ENCODE peak calls at places on chromosome X, in seven cellular contexts. One of them, this sample, is unnamed.

GRCh38 chrX:34873500-34874225 is 68.9 kb upstream of the FAM47B start:
- DNase-seq in endothelial cell of umbilical vein: no peak
- DNase-seq in tibial nerve: no peak
- DNase-seq in cardiac muscle cell: peak; percentile 74
- DNase-seq in GM23338: no peak
- DNase-seq in mucosa of descending colon: no peak
- DNase-seq in IMR-90: peak; percentile 36
- DNase-seq in this sample: peak; percentile 39

GRCh38 chrX:133544105-133544504 is 128.8 kb upstream of the GPC4 start:
- DNase-seq in GM23338: peak; percentile 17
- DNase-seq in mucosa of descending colon: no peak
- DNase-seq in IMR-90: peak; percentile 7
- DNase-seq in endothelial cell of umbilical vein: no peak
- DNase-seq in cardiac muscle cell: peak; percentile 41
- DNase-seq in tibial nerve: no peak
- DNase-seq in this sample: peak; percentile 52

GRCh38 chrX:9604111-9604907 is 139.5 kb downstream of the TBL1X start:
- DNase-seq in endothelial cell of umbilical vein: no peak
- DNase-seq in IMR-90: no peak
- DNase-seq in GM23338: no peak
- DNase-seq in mucosa of descending colon: no peak
- DNase-seq in tibial nerve: peak; percentile 18
- DNase-seq in cardiac muscle cell: peak; percentile 43
- DNase-seq in this sample: peak; percentile 16

GRCh38 chrX:18887177-18887820 is 96.6 kb downstream of the PHKA2 start:
- DNase-seq in endothelial cell of umbilical vein: no peak
- DNase-seq in cardiac muscle cell: peak; percentile 13
- DNase-seq in mucosa of descending colon: peak; percentile 75
- DNase-seq in IMR-90: no peak
- DNase-seq in tibial nerve: no peak
- DNase-seq in GM23338: peak; percentile 21
- DNase-seq in this sample: no peak

GRCh38 chrX:131703646-131704045 is 159.8 kb downstream of the OR13H1 start:
- DNase-seq in IMR-90: no peak
- DNase-seq in mucosa of descending colon: no peak
- DNase-seq in GM23338: no peak
- DNase-seq in cardiac muscle cell: no peak
- DNase-seq in endothelial cell of umbilical vein: no peak
- DNase-seq in tibial nerve: no peak
- DNase-seq in this sample: no peak

GRCh38 chrX:17740137-17741122 is 3.1 kb downstream of the SCML1 start:
- DNase-seq in tibial nerve: no peak
- DNase-seq in mucosa of descending colon: no peak
- DNase-seq in GM23338: no peak
- DNase-seq in cardiac muscle cell: no peak
- DNase-seq in endothelial cell of umbilical vein: no peak
- DNase-seq in IMR-90: no peak
- DNase-seq in this sample: no peak

GRCh38 chrX:22520128-22520828 is 247.6 kb downstream of the CBLL2 start:
- DNase-seq in tibial nerve: no peak
- DNase-seq in mucosa of descending colon: no peak
- DNase-seq in endothelial cell of umbilical vein: peak; percentile 28
- DNase-seq in IMR-90: no peak
- DNase-seq in cardiac muscle cell: no peak
- DNase-seq in GM23338: no peak
- DNase-seq in this sample: no peak

GRCh38 chrX:121307441-121307840 is 260.0 kb downstream of the GLUD2 start:
- DNase-seq in GM23338: no peak
- DNase-seq in IMR-90: no peak
- DNase-seq in tibial nerve: no peak
- DNase-seq in endothelial cell of umbilical vein: no peak
- DNase-seq in cardiac muscle cell: peak; percentile 27
- DNase-seq in mucosa of descending colon: no peak
- DNase-seq in this sample: no peak

GRCh38 chrX:150037041-150037440 is 98.8 kb upstream of the EOLA2 start:
- DNase-seq in cardiac muscle cell: peak; percentile 8
- DNase-seq in mucosa of descending colon: no peak
- DNase-seq in endothelial cell of umbilical vein: peak; percentile 31
- DNase-seq in tibial nerve: no peak
- DNase-seq in GM23338: no peak
- DNase-seq in IMR-90: no peak
- DNase-seq in this sample: no peak

GRCh38 chrX:134622056-134622812 is 36.0 kb downstream of the PLAC1 start:
- DNase-seq in IMR-90: peak; percentile 89
- DNase-seq in mucosa of descending colon: no peak
- DNase-seq in tibial nerve: no peak
- DNase-seq in GM23338: peak; percentile 47
- DNase-seq in endothelial cell of umbilical vein: peak; percentile 92
- DNase-seq in cardiac muscle cell: peak; percentile 89
- DNase-seq in this sample: peak; percentile 65

GRCh38 chrX:38864165-38864564 is 62.9 kb downstream of the MID1IP1 start:
- DNase-seq in endothelial cell of umbilical vein: no peak
- DNase-seq in cardiac muscle cell: peak; percentile 68
- DNase-seq in mucosa of descending colon: no peak
- DNase-seq in tibial nerve: no peak
- DNase-seq in IMR-90: peak; percentile 20
- DNase-seq in GM23338: no peak
- DNase-seq in this sample: peak; percentile 39

GRCh38 chrX:49205443-49205842 is 5.5 kb upstream of the SYP start:
- DNase-seq in IMR-90: no peak
- DNase-seq in GM23338: no peak
- DNase-seq in tibial nerve: no peak
- DNase-seq in cardiac muscle cell: no peak
- DNase-seq in endothelial cell of umbilical vein: no peak
- DNase-seq in mucosa of descending colon: no peak
- DNase-seq in this sample: no peak

GRCh38 chrX:124325732-124326131 is 6.7 kb upstream of the TEX13D start:
- DNase-seq in mucosa of descending colon: no peak
- DNase-seq in tibial nerve: no peak
- DNase-seq in GM23338: no peak
- DNase-seq in IMR-90: no peak
- DNase-seq in cardiac muscle cell: no peak
- DNase-seq in endothelial cell of umbilical vein: no peak
- DNase-seq in this sample: no peak

GRCh38 chrX:134632386-134632785 is 25.9 kb downstream of the PLAC1 start:
- DNase-seq in GM23338: no peak
- DNase-seq in endothelial cell of umbilical vein: no peak
- DNase-seq in tibial nerve: no peak
- DNase-seq in cardiac muscle cell: no peak
- DNase-seq in mucosa of descending colon: no peak
- DNase-seq in IMR-90: no peak
- DNase-seq in this sample: no peak

GRCh38 chrX:24085133-24085532 is 30.4 kb downstream of the EIF2S3 start:
- DNase-seq in GM23338: no peak
- DNase-seq in endothelial cell of umbilical vein: no peak
- DNase-seq in IMR-90: no peak
- DNase-seq in mucosa of descending colon: no peak
- DNase-seq in cardiac muscle cell: no peak
- DNase-seq in tibial nerve: no peak
- DNase-seq in this sample: no peak
- H3K4me3 ChIP-seq in GM23338: no peak overlapping the region
- H3K4me3 ChIP-seq in endothelial cell of umbilical vein: no peak overlapping the region
- H3K4me3 ChIP-seq in IMR-90: no peak overlapping the region
- H3K4me3 ChIP-seq in mucosa of descending colon: no peak overlapping the region
- H3K4me3 ChIP-seq in cardiac muscle cell: no peak overlapping the region
- H3K4me3 ChIP-seq in tibial nerve: no peak overlapping the region
- H3K4me3 ChIP-seq in this sample: no peak overlapping the region

DNA sequence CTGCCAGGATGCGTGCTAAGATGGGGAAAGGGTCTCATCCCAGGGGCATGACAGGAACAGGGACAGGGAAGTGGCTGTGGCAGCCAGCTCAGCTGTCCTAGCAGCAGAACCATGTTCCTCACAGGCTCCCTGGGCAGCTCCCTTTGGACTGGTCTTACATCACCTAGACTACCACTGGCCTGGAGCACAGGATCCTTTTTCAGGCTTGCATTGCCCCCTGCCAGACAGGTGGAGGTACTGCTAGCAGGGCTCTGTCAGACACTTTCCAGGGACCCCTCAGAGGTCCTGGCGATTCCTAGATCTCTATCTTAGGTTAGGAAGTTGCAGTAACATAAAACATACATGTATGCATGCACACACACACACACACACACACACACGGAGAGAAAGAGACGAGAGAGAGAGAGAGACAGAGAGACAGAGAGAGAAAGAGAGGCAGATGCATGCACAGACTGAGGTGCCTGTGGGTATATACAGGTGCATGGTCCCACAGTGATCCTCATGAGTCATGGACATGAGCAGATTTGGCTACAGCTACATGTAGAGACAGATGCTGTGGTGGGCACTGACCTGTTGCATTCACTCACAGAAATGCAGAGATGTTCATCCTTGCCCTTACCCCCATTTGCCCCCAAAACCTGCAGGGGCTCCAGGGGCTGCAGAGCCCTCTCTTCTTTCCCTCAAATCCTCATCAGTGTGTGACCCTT is 63.6 kb downstream of the STARD8 start:
- DNase-seq in mucosa of descending colon: no peak
- DNase-seq in GM23338: peak; percentile 76
- DNase-seq in endothelial cell of umbilical vein: peak; percentile 32
- DNase-seq in tibial nerve: no peak
- DNase-seq in IMR-90: peak; percentile 53
- DNase-seq in cardiac muscle cell: peak; percentile 64
- DNase-seq in this sample: peak; percentile 32
- TF ChIP-seq CTCF in mucosa of descending colon: no peak
- TF ChIP-seq CTCF in GM23338: peak; percentile 62
- TF ChIP-seq CTCF in endothelial cell of umbilical vein: peak; percentile 45
- TF ChIP-seq CTCF in tibial nerve: no peak
- TF ChIP-seq CTCF in IMR-90: peak; percentile 57
- TF ChIP-seq CTCF in cardiac muscle cell: peak; percentile 65
- TF ChIP-seq CTCF in this sample: peak; percentile 53

GRCh38 chrX:40172169-40172979 is 74.6 kb upstream of the BCOR start:
- DNase-seq in IMR-90: peak; percentile 44
- DNase-seq in cardiac muscle cell: peak; percentile 65
- DNase-seq in tibial nerve: no peak
- DNase-seq in GM23338: peak; percentile 38
- DNase-seq in endothelial cell of umbilical vein: peak; percentile 58
- DNase-seq in mucosa of descending colon: peak; percentile 84
- DNase-seq in this sample: no peak
- H3K4me3 ChIP-seq in IMR-90: peak overlapping the region; percentile 40
- H3K4me3 ChIP-seq in cardiac muscle cell: peak overlapping the region; percentile 26
- H3K4me3 ChIP-seq in tibial nerve: peak overlapping the region; percentile 28
- H3K4me3 ChIP-seq in GM23338: peak overlapping the region; percentile 59
- H3K4me3 ChIP-seq in endothelial cell of umbilical vein: no peak overlapping the region
- H3K4me3 ChIP-seq in mucosa of descending colon: no peak overlapping the region
- H3K4me3 ChIP-seq in this sample: peak overlapping the region; percentile 47

GRCh38 chrX:119692241-119693031 is 532 bp downstream of the SEPTIN6 start:
- DNase-seq in IMR-90: peak; percentile 48
- DNase-seq in endothelial cell of umbilical vein: peak; percentile 27
- DNase-seq in mucosa of descending colon: peak; percentile 76
- DNase-seq in GM23338: no peak
- DNase-seq in tibial nerve: no peak
- DNase-seq in cardiac muscle cell: peak; percentile 54
- DNase-seq in this sample: peak; percentile 17
- TF ChIP-seq CTCF in IMR-90: no peak
- TF ChIP-seq CTCF in endothelial cell of umbilical vein: no peak
- TF ChIP-seq CTCF in mucosa of descending colon: no peak
- TF ChIP-seq CTCF in GM23338: no peak
- TF ChIP-seq CTCF in tibial nerve: no peak
- TF ChIP-seq CTCF in cardiac muscle cell: no peak
- TF ChIP-seq CTCF in this sample: no peak

DNA sequence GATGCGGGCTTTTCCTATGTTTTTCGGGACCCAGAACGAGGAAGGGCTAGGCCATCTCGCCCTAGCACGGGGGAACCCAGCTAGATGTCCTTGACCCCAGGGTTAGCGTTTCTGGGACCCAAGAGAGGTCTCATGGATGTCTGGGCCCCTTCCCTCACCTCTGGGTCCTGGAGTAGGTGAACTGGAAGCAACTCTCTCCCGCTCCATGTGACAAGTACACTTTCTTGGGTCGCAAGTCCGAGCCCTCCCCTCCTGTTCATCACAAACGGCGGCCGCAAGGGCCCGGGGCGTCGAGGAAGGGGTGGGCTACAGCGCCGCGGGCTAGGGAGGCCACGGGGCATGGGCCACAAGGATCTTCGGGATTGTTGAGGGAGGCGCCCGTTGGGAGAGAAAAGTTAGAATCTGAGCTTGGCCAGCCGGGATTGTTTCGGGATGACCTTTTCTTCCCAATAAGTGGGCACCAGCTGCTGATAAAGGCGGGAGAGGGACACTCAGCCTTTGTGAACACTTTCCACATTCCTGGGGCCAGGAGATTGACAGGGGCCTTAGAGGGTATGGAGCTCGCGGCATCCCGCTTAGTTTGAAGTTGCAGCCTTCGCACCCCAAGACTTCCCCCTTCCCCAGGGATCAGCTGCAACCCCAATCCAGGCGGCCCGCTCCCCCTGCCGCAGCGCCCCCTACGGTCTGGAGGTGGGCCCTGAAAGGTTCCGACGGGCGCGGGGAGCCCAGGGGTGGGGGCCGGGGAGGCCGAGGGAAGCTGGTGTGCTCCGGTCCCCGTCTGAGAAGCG is 137.0 kb upstream of the ZIC3 start:
- DNase-seq in mucosa of descending colon: no peak
- DNase-seq in tibial nerve: no peak
- DNase-seq in endothelial cell of umbilical vein: no peak
- DNase-seq in IMR-90: no peak
- DNase-seq in cardiac muscle cell: no peak
- DNase-seq in GM23338: peak; percentile 69
- DNase-seq in this sample: no peak
- H3K4me3 ChIP-seq in mucosa of descending colon: no peak overlapping the region
- H3K4me3 ChIP-seq in tibial nerve: no peak overlapping the region
- H3K4me3 ChIP-seq in endothelial cell of umbilical vein: no peak overlapping the region
- H3K4me3 ChIP-seq in IMR-90: no peak overlapping the region
- H3K4me3 ChIP-seq in cardiac muscle cell: peak overlapping the region; percentile 19
- H3K4me3 ChIP-seq in GM23338: peak overlapping the region; percentile 66
- H3K4me3 ChIP-seq in this sample: peak overlapping the region; percentile 40